ENCODE peak calls at places on chromosomes 5 and 9, in five cellular contexts. N is CD4-positive, alpha-beta memory T cell; H is sigmoid colon; A is ovary; V is heart right ventricle. K is an unnamed sample. For H3K4me1, the result is how much of the 10 kb centered on the place peaks cover.

GRCh38 chr9:135665795-135666189 is 2.7 kb downstream of the LCN9 start:
- DNase-seq in N (no peak), H (no peak), A (no peak), V (no peak), K (no peak)

GRCh38 chr5:134055015-134055414 is 50.2 kb upstream of the VDAC1 start:
- DNase-seq in N (no peak), H (no peak), A (no peak), V (no peak), K (no peak)

GRCh38 chr9:88075966-88076285 is 62.3 kb downstream of the SPATA31C2 start:
- DNase-seq in N (no peak), H (no peak), A (no peak), V (no peak), K (no peak)

GRCh38 chr5:35457912-35458823 is 159.5 kb upstream of the SPEF2 start:
- DNase-seq in N (no peak), H (no peak), A (no peak), V (no peak), K (no peak)

GRCh38 chr5:54895816-54896341 is 89.5 kb downstream of the ESM1 start:
- DNase-seq in N (no peak), H (no peak), A (peak), V (peak), K (no peak)

GRCh38 chr5:73908846-73909245 is 282.9 kb downstream of the ARHGEF28 start:
- DNase-seq in N (no peak), H (no peak), A (no peak), V (no peak), K (no peak)

GRCh38 chr9:133918123-133918813 is 73.9 kb downstream of the VAV2 start:
- DNase-seq in N (no peak), H (no peak), A (no peak), V (no peak), K (no peak)

GRCh38 chr5:175803736-175804480 is 67.5 kb upstream of the CPLX2 start:
- DNase-seq in N (no peak), H (no peak), A (no peak), V (no peak), K (no peak)

GRCh38 chr5:143101740-143102386 is 301.6 kb downstream of the NR3C1 start:
- DNase-seq in N (no peak), H (no peak), A (no peak), V (peak), K (no peak)

GRCh38 chr5:126970517-126971017 is 59.8 kb downstream of the MARCHF3 start:
- DNase-seq in N (no peak), H (no peak), A (no peak), V (peak), K (no peak)

GRCh38 chr9:113619156-113619861 is 155.8 kb downstream of the RGS3 start:
- DNase-seq in N (no peak), H (peak), A (no peak), V (no peak), K (no peak)

GRCh38 chr9:113620377-113621161 is 157.0 kb downstream of the RGS3 start:
- DNase-seq in N (no peak), H (peak), A (peak), V (peak), K (peak)

GRCh38 chr9:113622038-113622437 is 158.5 kb downstream of the RGS3 start:
- DNase-seq in N (no peak), H (no peak), A (no peak), V (no peak), K (no peak)

GRCh38 chr9:113621309-113621791 is 157.8 kb downstream of the RGS3 start:
- DNase-seq in N (no peak), H (peak), A (no peak), V (peak), K (peak)

DNA sequence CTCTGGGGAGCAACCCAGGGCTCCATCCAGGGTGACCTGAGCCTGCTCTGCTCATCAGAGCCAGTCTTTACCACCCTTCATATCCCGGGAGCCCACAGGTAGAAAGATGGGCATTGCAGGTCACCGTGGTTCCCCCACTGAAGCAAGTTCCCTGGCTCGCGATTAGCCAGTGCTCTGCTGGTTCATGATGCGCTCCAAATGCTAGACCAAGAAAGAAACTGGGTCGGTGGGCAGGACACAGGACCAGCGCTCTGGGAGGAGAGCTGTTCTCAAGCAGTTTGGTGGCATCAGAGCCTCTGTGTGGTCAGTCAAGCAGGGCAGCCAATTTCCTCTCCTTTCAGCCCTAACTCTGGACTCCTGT is 156.5 kb downstream of the RGS3 start:
- DNase-seq in N (no peak), H (no peak), A (no peak), V (no peak), K (no peak)
- H3K4me1 ChIP-seq in N (under half), H (under half), A (under half), V (half or more), K (half or more)

DNA sequence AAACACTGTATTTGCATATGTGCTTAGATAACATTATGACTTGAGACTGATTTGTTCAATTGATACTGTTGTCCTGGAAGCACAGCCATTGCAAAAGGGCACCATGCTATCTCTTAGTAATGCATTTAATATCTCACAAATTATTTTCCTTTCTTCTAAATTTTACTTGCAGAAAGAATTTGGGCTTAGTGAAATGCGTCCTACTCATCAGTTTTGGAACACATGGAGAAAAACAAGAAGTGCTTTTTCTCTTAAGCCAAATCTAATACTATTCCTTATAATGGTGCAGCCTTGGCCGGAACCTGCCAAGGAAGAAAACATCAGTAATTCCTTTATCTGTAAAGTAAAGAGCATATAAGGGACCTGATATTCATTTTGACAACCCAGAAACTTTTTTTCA is 172.2 kb upstream of the ZNF608 start:
- DNase-seq in N (no peak), H (no peak), A (no peak), V (no peak), K (no peak)
- H3K4me1 ChIP-seq in N (under half), H (under half), A (under half), V (under half), K (under half)

GRCh38 chr5:107456281-107456715 is 214.4 kb downstream of the EFNA5 start:
- DNase-seq in N (no peak), H (no peak), A (no peak), V (no peak), K (no peak)

GRCh38 chr5:107458322-107458721 is 212.4 kb downstream of the EFNA5 start:
- DNase-seq in N (no peak), H (no peak), A (no peak), V (no peak), K (no peak)

GRCh38 chr5:107455111-107455544 is 215.6 kb downstream of the EFNA5 start:
- DNase-seq in N (no peak), H (no peak), A (no peak), V (no peak), K (no peak)

GRCh38 chr5:107457881-107458280 is 212.9 kb downstream of the EFNA5 start:
- DNase-seq in N (no peak), H (no peak), A (no peak), V (no peak), K (no peak)

GRCh38 chr5:107457138-107457537 is 213.6 kb downstream of the EFNA5 start:
- DNase-seq in N (no peak), H (no peak), A (no peak), V (no peak), K (no peak)
- H3K4me1 ChIP-seq in N (under half), H (under half), A (under half), V (under half), K (under half)

GRCh38 chr5:131789765-131790164 is 7.1 kb downstream of the FNIP1 start:
- DNase-seq in N (no peak), H (no peak), A (no peak), V (no peak), K (no peak)

GRCh38 chr5:131786036-131786435 is 10.8 kb downstream of the FNIP1 start:
- DNase-seq in N (no peak), H (no peak), A (no peak), V (no peak), K (no peak)

GRCh38 chr5:131790550-131790949 is 6.3 kb downstream of the FNIP1 start:
- DNase-seq in N (no peak), H (no peak), A (no peak), V (no peak), K (no peak)

GRCh38 chr5:131786900-131787692 is 9.7 kb downstream of the FNIP1 start:
- DNase-seq in N (no peak), H (no peak), A (no peak), V (no peak), K (no peak)

GRCh38 chr5:131787736-131788135 is 9.1 kb downstream of the FNIP1 start:
- DNase-seq in N (no peak), H (no peak), A (no peak), V (no peak), K (no peak)
- H3K4me1 ChIP-seq in N (under half), H (half or more), A (under half), V (half or more), K (half or more)

DNA sequence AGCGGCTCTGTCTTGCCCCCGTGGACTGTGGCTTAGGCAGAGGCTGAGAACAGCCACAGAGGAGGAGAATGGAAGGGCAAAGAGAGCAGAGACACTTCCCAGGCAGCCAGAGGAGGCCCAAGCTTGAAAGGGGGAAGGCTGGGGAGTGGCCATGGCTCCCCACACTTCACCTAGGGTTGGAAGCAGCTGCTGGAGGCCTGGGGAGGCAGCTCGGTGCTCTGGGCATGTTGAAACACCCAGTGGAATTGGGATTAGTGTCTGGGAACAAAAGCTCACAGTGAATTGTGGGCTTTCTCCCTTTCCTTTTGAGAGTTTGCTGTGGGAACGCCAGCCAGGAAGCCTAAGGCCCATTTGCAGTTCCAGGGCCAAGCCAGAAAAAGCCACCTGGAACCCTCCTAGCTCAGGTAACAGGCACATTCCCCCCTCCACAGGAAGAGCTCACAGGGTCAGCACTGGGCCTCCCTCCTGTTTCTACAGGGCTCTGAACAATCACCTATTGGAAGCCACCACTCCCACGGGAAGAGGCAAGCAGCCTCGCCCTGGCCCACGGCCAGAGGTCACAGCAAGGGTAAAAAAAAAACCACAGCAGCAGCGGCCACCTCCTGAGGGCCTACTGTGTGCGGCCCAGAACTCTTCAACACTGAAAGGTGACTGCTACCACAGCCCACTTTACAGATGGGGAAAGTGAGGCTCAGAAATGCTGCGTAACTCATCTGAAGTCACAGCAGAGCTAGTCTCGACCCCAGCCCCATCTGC is 20.2 kb downstream of the EEIG1 start:
- DNase-seq in N (no peak), H (no peak), A (no peak), V (no peak), K (no peak)
- H3K4me1 ChIP-seq in N (half or more), H (half or more), A (under half), V (half or more), K (half or more)

DNA sequence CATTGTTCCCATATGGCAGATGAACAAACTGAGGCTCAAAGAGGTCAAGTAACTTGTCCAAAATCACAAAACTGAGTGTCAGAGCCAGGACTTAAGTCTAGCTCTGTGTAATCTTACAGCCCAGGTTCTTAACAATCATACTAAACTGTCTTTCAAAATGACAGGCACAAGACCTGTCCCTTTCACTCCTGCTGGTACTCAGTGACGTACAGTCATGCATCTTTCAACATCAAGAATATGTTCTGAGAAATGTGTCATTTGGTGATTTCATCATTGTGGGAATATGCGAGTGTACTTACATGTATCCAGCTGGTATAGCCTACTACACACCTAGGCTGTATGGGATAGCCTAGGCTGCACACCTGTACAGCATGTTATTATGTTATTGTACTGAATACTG is 646.8 kb upstream of the WWC1 start:
- DNase-seq in N (no peak), H (no peak), A (no peak), V (no peak), K (no peak)
- H3K4me1 ChIP-seq in N (under half), H (under half), A (under half), V (under half), K (under half)

DNA sequence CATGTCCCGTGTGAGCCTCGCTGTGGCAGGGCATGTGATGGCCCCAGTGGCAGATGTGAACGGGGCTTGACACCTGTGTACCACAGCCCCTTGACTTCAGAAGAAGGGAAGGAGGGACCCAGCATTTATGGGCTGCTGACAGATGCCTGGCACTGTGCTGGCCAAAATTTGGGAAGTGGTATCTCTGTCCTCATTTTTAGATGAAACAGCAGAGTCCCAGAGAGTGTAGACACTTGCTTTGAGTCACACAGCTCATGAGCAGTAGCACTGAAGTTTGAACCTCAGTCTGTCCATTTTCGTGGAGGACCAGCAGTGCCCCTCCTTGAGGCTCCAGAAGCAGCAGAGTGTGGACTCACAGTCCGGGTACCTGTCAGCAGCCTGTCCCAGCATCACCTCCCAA is 16.5 kb downstream of the NEK6 start:
- DNase-seq in N (no peak), H (no peak), A (no peak), V (no peak), K (no peak)
- H3K4me1 ChIP-seq in N (under half), H (half or more), A (under half), V (half or more), K (half or more)

K was measured in tibial nerve.